ENCODE peak calls at places on chromosomes 3 and 15, in seven cellular contexts. U is ELR; I is NB4; N is kidney; Z is Daoy; F is GM23248; T is activated CD4-positive, alpha-beta T cell treated with anti-CD3 and anti-CD28 coated beads for 48 hours. K is an unnamed sample.

GRCh38 chr15:48250640-48251076 is 44.6 kb downstream of the SLC12A1 start:
- DNase-seq in T (peak; percentile 18), Z (peak; percentile 58), U (peak; percentile 75), N (no peak), F (peak; percentile 73), I (peak; percentile 62), K (peak; percentile 60)

GRCh38 chr15:89002281-89002761 is 85.9 kb upstream of the ABHD2 start:
- DNase-seq in N (no peak), U (peak; percentile 83), T (no peak), I (peak; percentile 82), F (peak; percentile 90), Z (peak; percentile 58), K (no peak)

GRCh38 chr3:183340222-183340621 is 87.2 kb downstream of the B3GNT5 start:
- DNase-seq in T (no peak), N (no peak), F (no peak), U (no peak), I (no peak), Z (no peak), K (no peak)

GRCh38 chr15:64010719-64011118 is 35.6 kb downstream of the DAPK2 start:
- DNase-seq in F (peak; percentile 93), U (peak; percentile 86), N (peak; percentile 91), T (peak; percentile 87), I (peak; percentile 94), Z (peak; percentile 98), K (no peak)

GRCh38 chr3:71547254-71548198 is 36.0 kb downstream of the FOXP1 start:
- DNase-seq in Z (no peak), N (no peak), F (peak; percentile 17), T (no peak), I (peak; percentile 90), U (no peak), K (no peak)

GRCh38 chr3:98986073-98986472 is 84.6 kb upstream of the DCBLD2 start:
- DNase-seq in T (no peak), Z (peak; percentile 77), U (peak; percentile 95), F (peak; percentile 78), I (no peak), N (no peak), K (no peak)

GRCh38 chr3:142315083-142315482 is 89.7 kb upstream of the GK5 start:
- DNase-seq in N (no peak), T (no peak), I (no peak), F (peak; percentile 69), U (peak; percentile 82), Z (peak; percentile 79), K (no peak)

GRCh38 chr15:74050835-74051234 is 31.5 kb downstream of the GOLGA6A start:
- DNase-seq in F (no peak), T (no peak), I (no peak), Z (no peak), N (peak; percentile 58), U (no peak), K (no peak)

GRCh38 chr15:73346735-73347312 is 21.9 kb downstream of the HCN4 start:
- DNase-seq in U (peak; percentile 37), F (peak; percentile 61), N (no peak), I (peak; percentile 50), Z (peak; percentile 71), T (peak; percentile 73), K (no peak)

GRCh38 chr15:37873336-37873735 is 61.1 kb upstream of the TMCO5A start:
- DNase-seq in U (no peak), T (no peak), Z (no peak), I (no peak), F (peak; percentile 62), N (peak; percentile 48), K (no peak)

GRCh38 chr15:39488498-39488897 is 92.4 kb upstream of the THBS1 start:
- DNase-seq in U (no peak), I (no peak), Z (no peak), N (no peak), T (no peak), F (no peak), K (no peak)

GRCh38 chr15:26996250-26996649 is 25.3 kb downstream of the GABRG3 start:
- DNase-seq in Z (no peak), T (no peak), U (no peak), N (no peak), I (no peak), F (peak; percentile 2), K (no peak)

GRCh38 chr3:193680220-193680619 is 87.2 kb downstream of the OPA1 start:
- DNase-seq in I (no peak), F (peak; percentile 16), Z (no peak), T (no peak), N (no peak), U (peak; percentile 59), K (no peak)

GRCh38 chr3:7950890-7951289 is 550.7 kb upstream of the LMCD1 start:
- DNase-seq in U (no peak), I (no peak), F (no peak), Z (no peak), N (no peak), T (no peak), K (no peak)

GRCh38 chr3:29348311-29348710 is 67.4 kb downstream of the RBMS3 start:
- DNase-seq in U (no peak), T (no peak), N (no peak), Z (no peak), I (no peak), F (no peak), K (no peak)

GRCh38 chr3:39981547-39982184 is 172.3 kb downstream of the MYRIP start:
- DNase-seq in Z (no peak), U (no peak), F (no peak), N (no peak), I (no peak), T (no peak), K (no peak)

GRCh38 chr3:49454457-49454856 is 15.6 kb upstream of the DAG1 start:
- DNase-seq in T (no peak), Z (peak; percentile 15), U (peak; percentile 24), I (no peak), F (no peak), N (no peak), K (peak; percentile 74)

GRCh38 chr3:65439641-65440040 is 599.1 kb downstream of the MAGI1 start:
- DNase-seq in N (no peak), U (peak; percentile 61), T (no peak), I (peak; percentile 33), Z (peak; percentile 24), F (peak; percentile 70), K (peak; percentile 68)

GRCh38 chr15:101031203-101031602 is 112.0 kb downstream of the LRRK1 start:
- DNase-seq in Z (no peak), N (peak; percentile 47), T (no peak), I (no peak), U (peak; percentile 24), F (no peak), K (peak; percentile 1)

GRCh38 chr3:196772102-196772501 is 32.4 kb downstream of the PAK2 start:
- DNase-seq in I (peak; percentile 72), Z (no peak), U (no peak), F (no peak), N (no peak), T (no peak), K (peak; percentile 6)

GRCh38 chr3:52437326-52438103 is 7.4 kb downstream of the SEMA3G start:
- DNase-seq in I (no peak), Z (no peak), F (no peak), U (no peak), N (peak; percentile 78), T (no peak), K (no peak)

GRCh38 chr3:58260733-58261132 is 23.1 kb downstream of the ABHD6 start:
- DNase-seq in Z (peak; percentile 64), U (peak; percentile 80), F (peak; percentile 81), I (peak; percentile 18), N (no peak), T (no peak), K (no peak)

GRCh38 chr3:187909871-187910270 is 164.6 kb upstream of the BCL6 start:
- DNase-seq in Z (no peak), I (no peak), T (no peak), F (peak; percentile 32), N (no peak), U (no peak), K (no peak)

GRCh38 chr3:185656321-185656840 is 70.3 kb downstream of the SENP2 start:
- DNase-seq in U (peak; percentile 98), Z (peak; percentile 92), T (no peak), F (peak; percentile 98), N (no peak), I (no peak), K (no peak)

GRCh38 chr3:41792806-41793205 is 169.1 kb downstream of the ULK4 start:
- DNase-seq in N (no peak), F (no peak), Z (no peak), I (no peak), U (no peak), T (no peak), K (no peak)

GRCh38 chr3:53160660-53161344 is at the start of gene PRKCD:
- DNase-seq in U (peak; percentile 81), Z (peak; percentile 74), I (peak; percentile 84), T (peak; percentile 79), F (peak; percentile 92), N (peak; percentile 94), K (peak; percentile 81)

K was measured in WERI-Rb-1.